ENCODE peak calls at places on chromosome 4, in five cellular contexts. H is A172; Y is cardiac septum; F is fibroblast of mammary gland; W is CD8-positive, alpha-beta memory T cell. X is an unnamed sample.

GRCh38 chr4:138275946-138276621 is 33.9 kb upstream of the SLC7A11 start:
- DNase-seq in H (peak; percentile 29), Y (no peak), F (peak; percentile 80), W (no peak), X (peak; percentile 93)

GRCh38 chr4:95362906-95363578 is 185.7 kb downstream of the UNC5C start:
- DNase-seq in H (peak; percentile 61), Y (no peak), F (peak; percentile 14), W (no peak), X (no peak)

GRCh38 chr4:98653890-98654867 is 4.2 kb downstream of the TSPAN5 start:
- DNase-seq in H (peak; percentile 85), Y (no peak), F (peak; percentile 97), W (no peak), X (peak; percentile 95)

GRCh38 chr4:147550626-147551250 is 66.5 kb upstream of the TMEM184C start:
- DNase-seq in H (peak; percentile 46), Y (no peak), F (peak; percentile 93), W (no peak), X (peak; percentile 39)

GRCh38 chr4:89797117-89797516 is 39.8 kb downstream of the SNCA start:
- DNase-seq in H (peak; percentile 27), Y (no peak), F (peak; percentile 41), W (no peak), X (peak; percentile 19)

GRCh38 chr4:153232768-153233167 is 28.5 kb downstream of the TRIM2 start:
- DNase-seq in H (peak; percentile 71), Y (no peak), F (no peak), W (no peak), X (peak; percentile 13)

GRCh38 chr4:950136-951020 is 18.1 kb downstream of the TMEM175 start:
- DNase-seq in H (no peak), Y (no peak), F (no peak), W (no peak), X (no peak)

GRCh38 chr4:127188847-127189246 is 443.9 kb upstream of the INTU start:
- DNase-seq in H (no peak), Y (no peak), F (peak; percentile 33), W (no peak), X (no peak)

GRCh38 chr4:100641326-100641725 is 123.5 kb upstream of the EMCN start:
- DNase-seq in H (no peak), Y (no peak), F (no peak), W (no peak), X (no peak)

GRCh38 chr4:55125763-55126541 is 557 bp upstream of the KDR start:
- DNase-seq in H (no peak), Y (no peak), F (peak; percentile 3), W (no peak), X (peak; percentile 2)

GRCh38 chr4:7698586-7698985 is 241.1 kb downstream of the AFAP1 start:
- DNase-seq in H (no peak), Y (no peak), F (peak; percentile 40), W (no peak), X (no peak)

GRCh38 chr4:98473046-98473445 is 185.4 kb downstream of the TSPAN5 start:
- DNase-seq in H (no peak), Y (no peak), F (peak; percentile 49), W (no peak), X (peak; percentile 44)

GRCh38 chr4:140497776-140498636 is at the start of gene MGAT4D:
- DNase-seq in H (no peak), Y (no peak), F (no peak), W (no peak), X (no peak)

X was measured in AG10803.